ENCODE peak calls at places on chromosomes 16 and 17, in nine cellular contexts. B is skeletal muscle cell; Z is H7; W is AML-193; R is uterus; D is NCI-H1930; S is right cardiac atrium; P is stimulated activated CD4-positive, alpha-beta T cell treated with anti-CD3 and anti-CD28 coated beads, Interleukin-1b, Interleukin-23, amount 100 ng/mL, for 48 hours; T is RWPE1. V is an unnamed sample.

GRCh38 chr16:4697867-4698291 is 4.5 kb downstream of the NUDT16L1 start:
- DNase-seq in B (no peak), Z (no peak), W (no peak), R (no peak), D (no peak), S (peak; percentile 53), P (no peak), T (no peak), V (no peak)

GRCh38 chr16:64339052-64339770 is 782.7 kb downstream of the CDH11 start:
- DNase-seq in B (peak; percentile 45), Z (no peak), W (no peak), R (no peak), D (no peak), S (no peak), P (no peak), T (no peak), V (no peak)

GRCh38 chr17:34354637-34355036 is 1.6 kb upstream of the CCL13 start:
- DNase-seq in B (no peak), Z (no peak), W (no peak), R (no peak), D (no peak), S (no peak), P (no peak), T (no peak), V (no peak)

GRCh38 chr16:14283786-14284185 is 212.7 kb downstream of the MRTFB start:
- DNase-seq in B (no peak), Z (peak; percentile 59), W (no peak), R (no peak), D (no peak), S (no peak), P (no peak), T (no peak), V (no peak)

GRCh38 chr17:27540300-27541105 is 84.3 kb downstream of the KSR1 start:
- DNase-seq in B (peak; percentile 94), Z (no peak), W (peak; percentile 81), R (peak; percentile 95), D (no peak), S (peak; percentile 95), P (no peak), T (no peak), V (no peak)

GRCh38 chr16:27398894-27399853 is 2.8 kb upstream of the IL21R start:
- DNase-seq in B (no peak), Z (no peak), W (peak; percentile 44), R (no peak), D (no peak), S (peak; percentile 44), P (no peak), T (no peak), V (no peak)

GRCh38 chr17:27526603-27527002 is 70.4 kb downstream of the KSR1 start:
- DNase-seq in B (no peak), Z (peak; percentile 71), W (peak; percentile 39), R (no peak), D (no peak), S (peak; percentile 83), P (peak; percentile 62), T (no peak), V (no peak)

GRCh38 chr16:47051031-47051430 is 77.6 kb upstream of the DNAJA2 start:
- DNase-seq in B (no peak), Z (no peak), W (no peak), R (no peak), D (no peak), S (no peak), P (no peak), T (no peak), V (no peak)

GRCh38 chr17:59310263-59310920 is 21.1 kb upstream of the YPEL2 start:
- DNase-seq in B (no peak), Z (no peak), W (no peak), R (no peak), D (no peak), S (no peak), P (no peak), T (no peak), V (no peak)

GRCh38 chr17:73399056-73399455 is 87.3 kb upstream of the CDC42EP4 start:
- DNase-seq in B (no peak), Z (peak; percentile 31), W (no peak), R (no peak), D (no peak), S (no peak), P (no peak), T (no peak), V (no peak)

V was measured in natural killer cell.